ENCODE peak calls at places on chromosomes 6 and 20, in four cellular contexts. One of them, this sample, is unnamed.

GRCh38 chr6:165599596-165600487 is 63.2 kb downstream of the PDE10A start:
- DNase-seq in fibroblast of lung: no peak
- DNase-seq in IMR-90: no peak
- DNase-seq in NT2/D1: no peak
- DNase-seq in this sample: no peak

GRCh38 chr6:30685977-30686907 is at the start of gene PPP1R18:
- DNase-seq in IMR-90: peak; percentile 49
- DNase-seq in NT2/D1: no peak
- DNase-seq in fibroblast of lung: no peak
- DNase-seq in this sample: peak; percentile 80

GRCh38 chr6:153090241-153090930 is 40.7 kb downstream of the RGS17 start:
- DNase-seq in IMR-90: peak; percentile 93
- DNase-seq in fibroblast of lung: peak; percentile 90
- DNase-seq in NT2/D1: no peak
- DNase-seq in this sample: no peak

GRCh38 chr6:76684881-76685280 is 612.4 kb upstream of the IMPG1 start:
- DNase-seq in fibroblast of lung: no peak
- DNase-seq in IMR-90: peak; percentile 2
- DNase-seq in NT2/D1: peak; percentile 27
- DNase-seq in this sample: no peak

GRCh38 chr20:44186674-44187053 is 324 bp downstream of the JPH2 start:
- DNase-seq in IMR-90: no peak
- DNase-seq in fibroblast of lung: no peak
- DNase-seq in NT2/D1: no peak
- DNase-seq in this sample: peak; percentile 52

GRCh38 chr6:112232845-112233256 is 21.5 kb downstream of the LAMA4 start:
- DNase-seq in IMR-90: peak; percentile 80
- DNase-seq in NT2/D1: no peak
- DNase-seq in fibroblast of lung: peak; percentile 98
- DNase-seq in this sample: no peak

GRCh38 chr6:80527552-80528052 is 421.1 kb downstream of the BCKDHB start:
- DNase-seq in IMR-90: peak; percentile 17
- DNase-seq in fibroblast of lung: no peak
- DNase-seq in NT2/D1: no peak
- DNase-seq in this sample: no peak

GRCh38 chr6:137834508-137834907 is 32.6 kb upstream of the TNFAIP3 start:
- DNase-seq in fibroblast of lung: no peak
- DNase-seq in IMR-90: no peak
- DNase-seq in NT2/D1: no peak
- DNase-seq in this sample: no peak

GRCh38 chr6:16105874-16106273 is 23.0 kb upstream of the MYLIP start:
- DNase-seq in IMR-90: peak; percentile 5
- DNase-seq in fibroblast of lung: peak; percentile 31
- DNase-seq in NT2/D1: no peak
- DNase-seq in this sample: no peak

GRCh38 chr6:121620002-121620740 is 184.7 kb downstream of the GJA1 start:
- DNase-seq in fibroblast of lung: no peak
- DNase-seq in IMR-90: no peak
- DNase-seq in NT2/D1: peak; percentile 49
- DNase-seq in this sample: no peak

GRCh38 chr6:146914563-146915483 is 289.4 kb upstream of the STXBP5 start:
- DNase-seq in NT2/D1: no peak
- DNase-seq in fibroblast of lung: peak; percentile 98
- DNase-seq in IMR-90: peak; percentile 96
- DNase-seq in this sample: no peak

GRCh38 chr6:17504005-17504404 is 96.1 kb upstream of the FAM8A1 start:
- DNase-seq in IMR-90: no peak
- DNase-seq in fibroblast of lung: no peak
- DNase-seq in NT2/D1: no peak
- DNase-seq in this sample: no peak

GRCh38 chr20:15224199-15224598 is 886.8 kb upstream of the FLRT3 start:
- DNase-seq in NT2/D1: no peak
- DNase-seq in fibroblast of lung: no peak
- DNase-seq in IMR-90: no peak
- DNase-seq in this sample: no peak

GRCh38 chr20:48404598-48404997 is 423.2 kb downstream of the PREX1 start:
- DNase-seq in IMR-90: no peak
- DNase-seq in NT2/D1: no peak
- DNase-seq in fibroblast of lung: no peak
- DNase-seq in this sample: no peak

GRCh38 chr20:53303361-53303760 is 290.3 kb downstream of the ZNF217 start:
- DNase-seq in fibroblast of lung: no peak
- DNase-seq in IMR-90: no peak
- DNase-seq in NT2/D1: no peak
- DNase-seq in this sample: no peak
- H3K9ac ChIP-seq in fibroblast of lung: no peak overlapping the region
- H3K9ac ChIP-seq in IMR-90: no peak overlapping the region
- H3K9ac ChIP-seq in NT2/D1: no peak overlapping the region
- H3K9ac ChIP-seq in this sample: no peak overlapping the region

GRCh38 chr6:116763871-116764270 is 1.6 kb downstream of the FAM162B start:
- DNase-seq in IMR-90: peak; percentile 38
- DNase-seq in fibroblast of lung: no peak
- DNase-seq in NT2/D1: no peak
- DNase-seq in this sample: no peak

GRCh38 chr6:116766506-116767176 is 1.1 kb upstream of the FAM162B start:
- DNase-seq in NT2/D1: no peak
- DNase-seq in fibroblast of lung: no peak
- DNase-seq in IMR-90: no peak
- DNase-seq in this sample: no peak

GRCh38 chr6:116764961-116765841 is at the start of gene FAM162B:
- DNase-seq in IMR-90: peak; percentile 32
- DNase-seq in fibroblast of lung: peak; percentile 31
- DNase-seq in NT2/D1: no peak
- DNase-seq in this sample: peak; percentile 28

GRCh38 chr6:116763048-116763447 is 2.5 kb downstream of the FAM162B start:
- DNase-seq in NT2/D1: no peak
- DNase-seq in IMR-90: no peak
- DNase-seq in fibroblast of lung: no peak
- DNase-seq in this sample: no peak

DNA sequence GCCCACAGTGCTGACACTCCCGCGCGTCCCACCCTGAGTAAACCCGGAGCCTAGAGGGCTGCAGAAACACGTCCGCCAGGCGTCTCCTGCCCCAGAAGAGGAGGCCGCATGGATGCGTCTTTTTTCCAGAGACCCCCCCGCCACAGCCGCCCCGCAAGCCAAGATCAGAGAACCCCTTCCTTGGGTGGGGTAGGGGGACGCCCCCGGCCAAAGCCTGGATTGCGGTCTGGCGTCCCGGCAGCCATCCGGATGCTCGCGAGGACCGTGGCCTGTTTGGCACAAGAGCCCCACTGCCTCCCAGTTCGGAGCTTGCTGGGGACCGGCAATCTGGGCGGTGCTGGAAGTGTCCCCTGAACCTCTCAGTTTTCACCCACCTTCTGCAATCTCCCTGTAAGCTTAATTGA is 960 bp downstream of the FAM162B start:
- DNase-seq in fibroblast of lung: no peak
- DNase-seq in IMR-90: peak; percentile 9
- DNase-seq in NT2/D1: no peak
- DNase-seq in this sample: no peak
- H3K9ac ChIP-seq in fibroblast of lung: peak overlapping the region; percentile 80
- H3K9ac ChIP-seq in IMR-90: peak overlapping the region; percentile 56
- H3K9ac ChIP-seq in NT2/D1: peak overlapping the region; percentile 86
- H3K9ac ChIP-seq in this sample: no peak overlapping the region

DNA sequence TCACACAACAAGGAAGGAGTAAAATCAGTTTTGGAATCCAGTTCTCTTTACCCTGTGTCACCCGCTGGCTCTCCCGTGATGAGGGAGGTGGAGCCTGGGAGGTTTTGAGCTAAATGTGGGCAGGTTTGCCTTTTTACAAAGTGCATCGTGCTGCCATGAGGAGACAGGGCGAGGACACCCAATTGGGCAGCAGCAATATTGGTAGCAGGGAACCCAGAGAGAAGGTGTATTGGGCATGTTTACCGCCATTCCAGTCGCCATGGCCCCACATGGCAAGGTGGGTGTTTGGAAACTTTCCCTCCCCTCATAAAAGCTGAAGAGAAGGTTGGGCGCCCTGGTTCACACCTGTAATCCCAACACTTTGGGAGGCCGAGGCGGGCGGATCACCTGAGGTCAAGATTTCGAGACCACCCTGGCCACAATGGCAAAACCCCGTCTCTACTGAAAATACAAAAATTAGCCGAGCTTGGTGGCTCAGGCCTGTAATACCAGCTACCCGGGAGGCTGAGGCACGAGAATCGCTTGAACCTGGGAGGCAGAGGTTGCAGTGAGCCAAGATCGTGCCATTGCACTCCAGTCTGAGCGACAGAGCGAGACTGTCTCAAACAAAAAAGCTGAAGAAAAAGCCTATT is 3.5 kb upstream of the UBE2V1 start:
- DNase-seq in NT2/D1: no peak
- DNase-seq in IMR-90: no peak
- DNase-seq in fibroblast of lung: no peak
- DNase-seq in this sample: no peak
- H3K9ac ChIP-seq in NT2/D1: peak overlapping the region; percentile 26
- H3K9ac ChIP-seq in IMR-90: peak overlapping the region; percentile 12
- H3K9ac ChIP-seq in fibroblast of lung: no peak overlapping the region
- H3K9ac ChIP-seq in this sample: peak overlapping the region; percentile 69

GRCh38 chr6:133938533-133938932 is 14.5 kb upstream of the TBPL1 start:
- DNase-seq in fibroblast of lung: no peak
- DNase-seq in NT2/D1: no peak
- DNase-seq in IMR-90: no peak
- DNase-seq in this sample: no peak
- H3K9ac ChIP-seq in fibroblast of lung: no peak overlapping the region
- H3K9ac ChIP-seq in NT2/D1: no peak overlapping the region
- H3K9ac ChIP-seq in IMR-90: no peak overlapping the region
- H3K9ac ChIP-seq in this sample: no peak overlapping the region